ENCODE peak calls at places on chromosomes 5 and 9, in nine cellular contexts. One of them, this sample, is unnamed.

GRCh38 chr5:161399996-161400562 is 146.4 kb downstream of the GABRB2 start:
- DNase-seq in Caco-2: no peak
- DNase-seq in prostate gland: no peak
- DNase-seq in kidney epithelial cell: no peak
- DNase-seq in Peyer's patch: no peak
- DNase-seq in psoas muscle: no peak
- DNase-seq in fibroblast of mammary gland: no peak
- DNase-seq in body of pancreas: peak; percentile 45
- DNase-seq in lower lobe of right lung: no peak
- DNase-seq in this sample: no peak

GRCh38 chr5:58016329-58016728 is 443.6 kb downstream of the PLK2 start:
- DNase-seq in Caco-2: no peak
- DNase-seq in prostate gland: no peak
- DNase-seq in kidney epithelial cell: no peak
- DNase-seq in Peyer's patch: no peak
- DNase-seq in psoas muscle: peak; percentile 19
- DNase-seq in fibroblast of mammary gland: peak; percentile 88
- DNase-seq in body of pancreas: no peak
- DNase-seq in lower lobe of right lung: no peak
- DNase-seq in this sample: no peak

GRCh38 chr5:122413722-122414121 is 101.7 kb downstream of the SNCAIP start:
- DNase-seq in Caco-2: no peak
- DNase-seq in prostate gland: no peak
- DNase-seq in kidney epithelial cell: no peak
- DNase-seq in Peyer's patch: no peak
- DNase-seq in psoas muscle: no peak
- DNase-seq in fibroblast of mammary gland: no peak
- DNase-seq in body of pancreas: no peak
- DNase-seq in lower lobe of right lung: no peak
- DNase-seq in this sample: no peak

GRCh38 chr5:87120518-87121314 is 147.0 kb upstream of the RASA1 start:
- DNase-seq in Caco-2: no peak
- DNase-seq in prostate gland: no peak
- DNase-seq in kidney epithelial cell: peak; percentile 82
- DNase-seq in Peyer's patch: no peak
- DNase-seq in psoas muscle: no peak
- DNase-seq in fibroblast of mammary gland: peak; percentile 90
- DNase-seq in body of pancreas: no peak
- DNase-seq in lower lobe of right lung: no peak
- DNase-seq in this sample: peak; percentile 50

GRCh38 chr9:37436540-37436939 is 14.0 kb downstream of the GRHPR start:
- DNase-seq in Caco-2: no peak
- DNase-seq in prostate gland: no peak
- DNase-seq in kidney epithelial cell: no peak
- DNase-seq in Peyer's patch: no peak
- DNase-seq in psoas muscle: no peak
- DNase-seq in fibroblast of mammary gland: no peak
- DNase-seq in body of pancreas: no peak
- DNase-seq in lower lobe of right lung: no peak
- DNase-seq in this sample: no peak

GRCh38 chr9:105262497-105262896 is 18.0 kb downstream of the SLC44A1 start:
- DNase-seq in Caco-2: no peak
- DNase-seq in prostate gland: no peak
- DNase-seq in kidney epithelial cell: no peak
- DNase-seq in Peyer's patch: no peak
- DNase-seq in psoas muscle: no peak
- DNase-seq in fibroblast of mammary gland: peak; percentile 29
- DNase-seq in body of pancreas: no peak
- DNase-seq in lower lobe of right lung: no peak
- DNase-seq in this sample: no peak

GRCh38 chr5:157984611-157985010 is 125.7 kb upstream of the CLINT1 start:
- DNase-seq in Caco-2: no peak
- DNase-seq in prostate gland: no peak
- DNase-seq in kidney epithelial cell: no peak
- DNase-seq in Peyer's patch: no peak
- DNase-seq in psoas muscle: no peak
- DNase-seq in fibroblast of mammary gland: no peak
- DNase-seq in body of pancreas: no peak
- DNase-seq in lower lobe of right lung: no peak
- DNase-seq in this sample: no peak

GRCh38 chr5:37869221-37869620 is 29.4 kb upstream of the GDNF start:
- DNase-seq in Caco-2: no peak
- DNase-seq in prostate gland: no peak
- DNase-seq in kidney epithelial cell: no peak
- DNase-seq in Peyer's patch: no peak
- DNase-seq in psoas muscle: no peak
- DNase-seq in fibroblast of mammary gland: peak; percentile 88
- DNase-seq in body of pancreas: no peak
- DNase-seq in lower lobe of right lung: no peak
- DNase-seq in this sample: no peak

GRCh38 chr9:137626448-137626847 is 7.6 kb downstream of the EHMT1 start:
- DNase-seq in Caco-2: no peak
- DNase-seq in prostate gland: no peak
- DNase-seq in kidney epithelial cell: no peak
- DNase-seq in Peyer's patch: no peak
- DNase-seq in psoas muscle: no peak
- DNase-seq in fibroblast of mammary gland: no peak
- DNase-seq in body of pancreas: no peak
- DNase-seq in lower lobe of right lung: no peak
- DNase-seq in this sample: no peak

GRCh38 chr9:108142504-108143201 is 653.1 kb upstream of the KLF4 start:
- DNase-seq in Caco-2: no peak
- DNase-seq in prostate gland: peak; percentile 95
- DNase-seq in kidney epithelial cell: no peak
- DNase-seq in Peyer's patch: peak; percentile 79
- DNase-seq in psoas muscle: peak; percentile 92
- DNase-seq in fibroblast of mammary gland: peak; percentile 75
- DNase-seq in body of pancreas: peak; percentile 54
- DNase-seq in lower lobe of right lung: peak; percentile 74
- DNase-seq in this sample: peak; percentile 79

GRCh38 chr9:101029300-101030021 is 934 bp downstream of the PLPPR1 start:
- DNase-seq in Caco-2: no peak
- DNase-seq in prostate gland: no peak
- DNase-seq in kidney epithelial cell: no peak
- DNase-seq in Peyer's patch: no peak
- DNase-seq in psoas muscle: no peak
- DNase-seq in fibroblast of mammary gland: no peak
- DNase-seq in body of pancreas: no peak
- DNase-seq in lower lobe of right lung: no peak
- DNase-seq in this sample: no peak

GRCh38 chr5:102758576-102758975 is 3.5 kb downstream of the PAM start:
- DNase-seq in Caco-2: no peak
- DNase-seq in prostate gland: no peak
- DNase-seq in kidney epithelial cell: no peak
- DNase-seq in Peyer's patch: no peak
- DNase-seq in psoas muscle: no peak
- DNase-seq in fibroblast of mammary gland: peak; percentile 61
- DNase-seq in body of pancreas: no peak
- DNase-seq in lower lobe of right lung: no peak
- DNase-seq in this sample: no peak

GRCh38 chr5:160269017-160269416 is 39.7 kb downstream of the FABP6 start:
- DNase-seq in Caco-2: no peak
- DNase-seq in prostate gland: peak; percentile 52
- DNase-seq in kidney epithelial cell: no peak
- DNase-seq in Peyer's patch: peak; percentile 80
- DNase-seq in psoas muscle: peak; percentile 88
- DNase-seq in fibroblast of mammary gland: peak; percentile 84
- DNase-seq in body of pancreas: peak; percentile 73
- DNase-seq in lower lobe of right lung: peak; percentile 93
- DNase-seq in this sample: no peak

GRCh38 chr9:94812343-94812742 is 85.8 kb downstream of the AOPEP start:
- DNase-seq in Caco-2: no peak
- DNase-seq in prostate gland: no peak
- DNase-seq in kidney epithelial cell: peak; percentile 83
- DNase-seq in Peyer's patch: no peak
- DNase-seq in psoas muscle: no peak
- DNase-seq in fibroblast of mammary gland: peak; percentile 52
- DNase-seq in body of pancreas: peak; percentile 31
- DNase-seq in lower lobe of right lung: no peak
- DNase-seq in this sample: no peak

GRCh38 chr5:157857821-157858526 is 971 bp downstream of the CLINT1 start:
- DNase-seq in Caco-2: no peak
- DNase-seq in prostate gland: no peak
- DNase-seq in kidney epithelial cell: no peak
- DNase-seq in Peyer's patch: no peak
- DNase-seq in psoas muscle: no peak
- DNase-seq in fibroblast of mammary gland: peak; percentile 46
- DNase-seq in body of pancreas: no peak
- DNase-seq in lower lobe of right lung: no peak
- DNase-seq in this sample: no peak

GRCh38 chr5:54663876-54664275 is 146.3 kb downstream of the SNX18 start:
- DNase-seq in Caco-2: no peak
- DNase-seq in prostate gland: no peak
- DNase-seq in kidney epithelial cell: peak; percentile 63
- DNase-seq in Peyer's patch: no peak
- DNase-seq in psoas muscle: peak; percentile 61
- DNase-seq in fibroblast of mammary gland: peak; percentile 91
- DNase-seq in body of pancreas: peak; percentile 20
- DNase-seq in lower lobe of right lung: no peak
- DNase-seq in this sample: no peak

GRCh38 chr9:96420468-96421219 is 2.5 kb upstream of the ZNF367 start:
- DNase-seq in Caco-2: peak; percentile 90
- DNase-seq in prostate gland: no peak
- DNase-seq in kidney epithelial cell: peak; percentile 98
- DNase-seq in Peyer's patch: peak; percentile 69
- DNase-seq in psoas muscle: no peak
- DNase-seq in fibroblast of mammary gland: peak; percentile 95
- DNase-seq in body of pancreas: peak; percentile 77
- DNase-seq in lower lobe of right lung: no peak
- DNase-seq in this sample: no peak

GRCh38 chr9:6055213-6055612 is 39.8 kb upstream of the RANBP6 start:
- DNase-seq in Caco-2: peak; percentile 40
- DNase-seq in prostate gland: peak; percentile 79
- DNase-seq in kidney epithelial cell: peak; percentile 85
- DNase-seq in Peyer's patch: peak; percentile 61
- DNase-seq in psoas muscle: no peak
- DNase-seq in fibroblast of mammary gland: peak; percentile 96
- DNase-seq in body of pancreas: peak; percentile 74
- DNase-seq in lower lobe of right lung: no peak
- DNase-seq in this sample: peak; percentile 88

GRCh38 chr5:74640450-74641013 is at the start of gene ENC1:
- DNase-seq in Caco-2: peak; percentile 94
- DNase-seq in prostate gland: peak; percentile 80
- DNase-seq in kidney epithelial cell: no peak
- DNase-seq in Peyer's patch: peak; percentile 91
- DNase-seq in psoas muscle: peak; percentile 93
- DNase-seq in fibroblast of mammary gland: peak; percentile 83
- DNase-seq in body of pancreas: peak; percentile 83
- DNase-seq in lower lobe of right lung: peak; percentile 95
- DNase-seq in this sample: peak; percentile 56
- TF ChIP-seq CTCF in Caco-2: peak; percentile 51
- TF ChIP-seq CTCF in prostate gland: peak; percentile 40
- TF ChIP-seq CTCF in kidney epithelial cell: no peak
- TF ChIP-seq CTCF in Peyer's patch: peak; percentile 14
- TF ChIP-seq CTCF in psoas muscle: peak; percentile 65
- TF ChIP-seq CTCF in fibroblast of mammary gland: no peak
- TF ChIP-seq CTCF in body of pancreas: peak; percentile 80
- TF ChIP-seq CTCF in lower lobe of right lung: peak; percentile 60
- TF ChIP-seq CTCF in this sample: peak; percentile 69

GRCh38 chr5:109406719-109407118 is 3.1 kb downstream of the PJA2 start:
- DNase-seq in Caco-2: no peak
- DNase-seq in prostate gland: no peak
- DNase-seq in kidney epithelial cell: no peak
- DNase-seq in Peyer's patch: no peak
- DNase-seq in psoas muscle: no peak
- DNase-seq in fibroblast of mammary gland: no peak
- DNase-seq in body of pancreas: no peak
- DNase-seq in lower lobe of right lung: no peak
- DNase-seq in this sample: no peak
- H3K4me3 ChIP-seq in Caco-2: no peak overlapping the region
- H3K4me3 ChIP-seq in prostate gland: no peak overlapping the region
- H3K4me3 ChIP-seq in kidney epithelial cell: no peak overlapping the region
- H3K4me3 ChIP-seq in Peyer's patch: no peak overlapping the region
- H3K4me3 ChIP-seq in psoas muscle: peak overlapping the region; percentile 90
- H3K4me3 ChIP-seq in fibroblast of mammary gland: no peak overlapping the region
- H3K4me3 ChIP-seq in body of pancreas: no peak overlapping the region
- H3K4me3 ChIP-seq in lower lobe of right lung: no peak overlapping the region
- H3K4me3 ChIP-seq in this sample: no peak overlapping the region

DNA sequence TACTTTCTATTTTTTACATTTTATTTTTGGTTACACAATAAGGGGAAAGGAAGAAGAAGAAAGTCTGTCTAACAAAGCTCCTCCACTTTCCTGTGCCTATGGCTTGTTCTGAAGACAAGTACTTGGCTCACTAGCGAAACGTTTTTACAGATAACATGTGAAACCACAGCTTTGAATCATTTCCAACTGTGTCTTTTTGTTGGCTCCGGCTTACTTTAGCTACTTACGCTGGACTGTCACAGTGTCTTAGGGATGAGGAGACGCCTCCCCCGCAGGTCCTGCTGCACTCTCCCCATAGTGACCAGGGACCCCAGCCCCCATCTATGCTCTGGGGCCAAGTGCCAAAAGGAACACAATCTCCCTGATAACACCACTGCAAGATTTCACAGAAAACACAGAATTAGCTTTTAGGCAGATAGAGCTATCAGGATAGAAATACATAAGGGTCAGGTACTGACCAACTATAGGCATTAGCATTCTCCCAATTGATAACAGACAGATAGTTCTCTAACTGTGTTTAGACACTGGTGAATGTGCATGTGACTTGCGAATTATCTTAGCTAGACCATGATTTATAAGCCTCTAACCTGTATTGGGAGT is 219.0 kb downstream of the ADAMTS6 start:
- DNase-seq in Caco-2: no peak
- DNase-seq in prostate gland: no peak
- DNase-seq in kidney epithelial cell: peak; percentile 23
- DNase-seq in Peyer's patch: no peak
- DNase-seq in psoas muscle: no peak
- DNase-seq in fibroblast of mammary gland: peak; percentile 92
- DNase-seq in body of pancreas: no peak
- DNase-seq in lower lobe of right lung: no peak
- DNase-seq in this sample: no peak
- TF ChIP-seq CTCF in Caco-2: no peak
- TF ChIP-seq CTCF in prostate gland: no peak
- TF ChIP-seq CTCF in kidney epithelial cell: no peak
- TF ChIP-seq CTCF in Peyer's patch: no peak
- TF ChIP-seq CTCF in psoas muscle: no peak
- TF ChIP-seq CTCF in fibroblast of mammary gland: no peak
- TF ChIP-seq CTCF in body of pancreas: no peak
- TF ChIP-seq CTCF in lower lobe of right lung: no peak
- TF ChIP-seq CTCF in this sample: no peak

GRCh38 chr5:126641387-126641786 is 40.6 kb downstream of the PHAX start:
- DNase-seq in Caco-2: no peak
- DNase-seq in prostate gland: no peak
- DNase-seq in kidney epithelial cell: no peak
- DNase-seq in Peyer's patch: no peak
- DNase-seq in psoas muscle: no peak
- DNase-seq in fibroblast of mammary gland: no peak
- DNase-seq in body of pancreas: no peak
- DNase-seq in lower lobe of right lung: no peak
- DNase-seq in this sample: no peak

GRCh38 chr5:126645132-126645531 is 44.4 kb downstream of the PHAX start:
- DNase-seq in Caco-2: no peak
- DNase-seq in prostate gland: no peak
- DNase-seq in kidney epithelial cell: no peak
- DNase-seq in Peyer's patch: no peak
- DNase-seq in psoas muscle: no peak
- DNase-seq in fibroblast of mammary gland: peak; percentile 23
- DNase-seq in body of pancreas: no peak
- DNase-seq in lower lobe of right lung: no peak
- DNase-seq in this sample: no peak

GRCh38 chr5:126635585-126635984 is 34.8 kb downstream of the PHAX start:
- DNase-seq in Caco-2: no peak
- DNase-seq in prostate gland: no peak
- DNase-seq in kidney epithelial cell: no peak
- DNase-seq in Peyer's patch: no peak
- DNase-seq in psoas muscle: no peak
- DNase-seq in fibroblast of mammary gland: no peak
- DNase-seq in body of pancreas: no peak
- DNase-seq in lower lobe of right lung: no peak
- DNase-seq in this sample: no peak

GRCh38 chr5:126640867-126641266 is 40.1 kb downstream of the PHAX start:
- DNase-seq in Caco-2: no peak
- DNase-seq in prostate gland: no peak
- DNase-seq in kidney epithelial cell: no peak
- DNase-seq in Peyer's patch: no peak
- DNase-seq in psoas muscle: no peak
- DNase-seq in fibroblast of mammary gland: no peak
- DNase-seq in body of pancreas: no peak
- DNase-seq in lower lobe of right lung: no peak
- DNase-seq in this sample: no peak
- H3K4me3 ChIP-seq in Caco-2: no peak overlapping the region
- H3K4me3 ChIP-seq in prostate gland: no peak overlapping the region
- H3K4me3 ChIP-seq in kidney epithelial cell: no peak overlapping the region
- H3K4me3 ChIP-seq in Peyer's patch: no peak overlapping the region
- H3K4me3 ChIP-seq in psoas muscle: no peak overlapping the region
- H3K4me3 ChIP-seq in fibroblast of mammary gland: no peak overlapping the region
- H3K4me3 ChIP-seq in body of pancreas: no peak overlapping the region
- H3K4me3 ChIP-seq in lower lobe of right lung: no peak overlapping the region
- H3K4me3 ChIP-seq in this sample: no peak overlapping the region

This sample was measured in LNCaP clone FGC.